ENCODE peak calls at places on chromosomes 13 and 19, in five cellular contexts. Q is kidney epithelial cell, I is neural progenitor cell, V is cardiac muscle cell, M is psoas muscle. E is an unnamed sample.
A peak's percentile ranks its signal among the peaks of the same experiment; 100 is the strongest.

GRCh38 chr19:10473192-10473591 is 30.0 kb downstream of the KEAP1 start:
- DNase-seq in Q (no peak), I (no peak), M (no peak), V (peak; percentile 24), E (no peak)

GRCh38 chr13:46575321-46575721 is 22.4 kb downstream of the LRCH1 start:
- DNase-seq in Q (no peak), I (no peak), V (peak; percentile 70), M (no peak), E (no peak)

GRCh38 chr13:43516401-43516826 is 270.4 kb downstream of the ENOX1 start:
- DNase-seq in I (no peak), Q (no peak), V (peak; percentile 90), M (no peak), E (no peak)

GRCh38 chr13:49840266-49840665 is 47.8 kb upstream of the KPNA3 start:
- DNase-seq in V (no peak), Q (no peak), I (no peak), M (no peak), E (no peak)

GRCh38 chr13:40316301-40316700 is 350.1 kb downstream of the FOXO1 start:
- DNase-seq in V (no peak), M (no peak), I (no peak), Q (no peak), E (no peak)

GRCh38 chr13:23899555-23899954 is 2.3 kb upstream of the C1QTNF9B start:
- DNase-seq in Q (no peak), V (peak; percentile 59), M (no peak), I (peak; percentile 34), E (no peak)

GRCh38 chr13:50400035-50400726 is 384.9 kb downstream of the KCNRG start:
- DNase-seq in V (peak; percentile 71), M (no peak), Q (no peak), I (no peak), E (no peak)

GRCh38 chr13:93730780-93731179 is 504.2 kb downstream of the GPC6 start:
- DNase-seq in Q (no peak), M (no peak), I (no peak), V (no peak), E (no peak)

DNA sequence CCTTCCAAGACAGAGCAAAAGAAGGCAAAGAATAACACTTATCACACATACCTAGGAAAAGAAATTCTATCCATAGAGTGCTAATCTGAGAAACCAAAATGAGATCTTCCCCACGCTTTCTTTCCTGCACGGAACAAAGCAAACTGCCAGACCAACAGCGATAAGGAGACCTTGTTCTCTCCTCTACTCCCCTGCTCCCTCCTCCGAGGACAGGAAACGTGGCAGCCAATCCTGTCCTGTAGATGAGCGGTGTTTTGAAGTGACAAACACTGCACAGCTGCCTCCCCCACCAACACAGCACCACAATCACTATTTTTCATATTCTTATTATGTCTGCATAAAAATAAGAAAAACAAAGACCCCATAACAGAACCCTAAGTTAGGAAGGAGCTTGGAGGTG is 113.9 kb upstream of the IRS2 start:
- DNase-seq in V (peak; percentile 24), I (peak; percentile 32), M (no peak), Q (no peak), E (no peak)
- H3K4me3 ChIP-seq in V (no peak overlapping the region), I (peak overlapping the region; percentile 16), M (no peak overlapping the region), Q (no peak overlapping the region), E (no peak overlapping the region)

GRCh38 chr19:47754206-47755064 is 9.1 kb downstream of the NOP53 start:
- DNase-seq in Q (no peak), I (no peak), V (no peak), M (no peak), E (no peak)
- H3K36me3 ChIP-seq in Q (peaks cover 6% of the 10 kb centered on the region), I (no peaks in the 10 kb centered on the region), V (peaks cover 46% of the 10 kb centered on the region), M (peaks cover 29% of the 10 kb centered on the region), E (peaks cover 96% of the 10 kb centered on the region)

GRCh38 chr19:38278751-38279150 is 14.4 kb downstream of the SPINT2 start:
- DNase-seq in I (no peak), Q (no peak), M (no peak), V (no peak), E (no peak)
- H3K4me3 ChIP-seq in I (no peak overlapping the region), Q (no peak overlapping the region), M (no peak overlapping the region), V (no peak overlapping the region), E (peak overlapping the region; percentile 27)

DNA sequence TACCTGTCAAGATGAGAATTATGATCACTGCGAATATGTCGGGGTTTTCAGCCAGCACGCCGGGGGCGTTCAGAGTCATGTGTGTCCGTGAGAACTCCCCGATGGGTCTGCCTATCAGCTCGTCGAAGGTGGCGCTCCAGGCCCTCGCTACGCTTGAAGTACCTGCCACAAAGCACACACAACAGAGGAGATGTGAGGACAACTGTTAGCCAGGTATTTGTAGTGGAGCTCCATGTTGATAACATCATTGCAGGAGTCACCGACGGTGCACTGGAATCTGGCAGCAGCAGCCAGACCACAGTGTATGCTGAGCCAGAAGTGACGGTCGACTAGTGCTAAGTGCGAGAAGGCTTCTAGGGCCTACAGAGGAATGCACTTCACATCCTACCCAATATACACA is 62.7 kb downstream of the SLC7A1 start:
- DNase-seq in I (no peak), V (no peak), Q (no peak), M (no peak), E (no peak)
- H3K36me3 ChIP-seq in I (no peaks in the 10 kb centered on the region), V (peaks cover 26% of the 10 kb centered on the region), Q (peaks cover 5% of the 10 kb centered on the region), M (no peaks in the 10 kb centered on the region), E (peaks cover 59% of the 10 kb centered on the region)

DNA sequence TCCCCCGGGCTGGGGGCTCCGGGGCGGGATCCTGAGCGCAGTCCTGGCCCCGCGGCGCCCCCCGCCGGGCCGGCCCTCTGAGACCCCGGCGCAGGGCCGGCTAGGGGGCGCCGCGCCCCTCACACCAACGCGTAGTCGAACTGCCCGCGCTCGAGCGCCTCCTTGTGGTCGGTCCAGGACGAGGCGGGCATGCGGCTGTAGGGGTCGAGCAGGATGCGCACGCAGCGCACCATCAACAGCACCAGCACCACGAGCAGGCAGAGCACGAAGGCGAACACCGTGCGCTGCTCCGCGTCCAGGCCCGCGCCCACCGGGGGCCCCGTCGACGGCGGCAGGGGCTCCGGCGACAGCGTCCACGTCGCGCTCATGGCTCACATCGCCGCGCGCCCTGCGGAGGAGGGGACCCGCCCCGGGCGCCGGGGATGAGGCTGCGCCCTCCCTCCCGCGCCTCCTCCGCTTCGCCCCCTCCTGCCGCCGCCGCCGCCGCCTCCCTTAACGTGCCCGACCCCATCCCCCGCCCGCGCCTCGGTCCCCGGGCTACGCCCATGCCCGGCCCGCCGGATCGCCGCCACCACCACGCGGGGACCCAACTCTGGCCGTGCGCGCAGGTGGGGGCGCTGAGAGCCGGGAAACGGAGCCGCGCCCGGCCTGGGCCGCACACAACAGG is 631 bp downstream of the CTXN1 start:
- DNase-seq in I (peak; percentile 96), Q (no peak), V (peak; percentile 77), M (peak; percentile 85), E (no peak)
- H3K4me3 ChIP-seq in I (peak overlapping the region; percentile 60), Q (peak overlapping the region; percentile 39), V (peak overlapping the region; percentile 63), M (peak overlapping the region; percentile 55), E (peak overlapping the region; percentile 73)

GRCh38 chr19:1622007-1622406 is 16.7 kb upstream of the UQCR11 start:
- DNase-seq in Q (no peak), I (no peak), V (no peak), M (peak; percentile 29), E (no peak)
- H3K36me3 ChIP-seq in Q (peaks cover 6% of the 10 kb centered on the region), I (no peaks in the 10 kb centered on the region), V (peaks cover 11% of the 10 kb centered on the region), M (no peaks in the 10 kb centered on the region), E (peaks cover 60% of the 10 kb centered on the region)

GRCh38 chr13:106526748-106527488 is 8.5 kb downstream of the EFNB2 start:
- DNase-seq in Q (no peak), I (no peak), M (no peak), V (no peak), E (no peak)
- H3K4me3 ChIP-seq in Q (no peak overlapping the region), I (no peak overlapping the region), M (no peak overlapping the region), V (no peak overlapping the region), E (no peak overlapping the region)